ENCODE peak calls at places on chromosomes 1 and 21, in ten cellular contexts. D is PC-3; S is right lobe of liver; B is CD8-positive, alpha-beta memory T cell; Y is spleen; E is heart right ventricle; L is HCT116; U is colonic mucosa; R is neural progenitor cell; T is esophagus squamous epithelium. Q is an unnamed sample. For H3K4me1, the result is how much of the 10 kb centered on the place peaks cover.

GRCh38 chr1:28449904-28450303 is 55.9 kb upstream of the RCC1 start:
- DNase-seq in D (peak), S (no peak), B (no peak), Y (no peak), E (peak), L (no peak), U (no peak), R (no peak), T (no peak), Q (no peak)

GRCh38 chr1:184954232-184954995 is 19.9 kb downstream of the NIBAN1 start:
- DNase-seq in D (no peak), S (no peak), B (no peak), Y (no peak), E (no peak), L (no peak), U (no peak), R (no peak), T (no peak), Q (no peak)

GRCh38 chr1:43913666-43914325 is 19.8 kb upstream of the ARTN start:
- DNase-seq in D (no peak), S (no peak), B (no peak), Y (no peak), E (no peak), L (no peak), U (no peak), R (no peak), T (no peak), Q (no peak)

GRCh38 chr1:20717452-20718342 is at the start of gene KIF17:
- DNase-seq in D (peak), S (peak), B (peak), Y (peak), E (peak), L (no peak), U (peak), R (peak), T (no peak), Q (peak)

GRCh38 chr1:248811514-248812490 is 13.9 kb downstream of the SH3BP5L start:
- DNase-seq in D (no peak), S (no peak), B (no peak), Y (peak), E (no peak), L (no peak), U (no peak), R (no peak), T (no peak), Q (no peak)

GRCh38 chr21:16742116-16742515 is 770.7 kb upstream of the CXADR start:
- DNase-seq in D (no peak), S (no peak), B (no peak), Y (no peak), E (peak), L (no peak), U (peak), R (no peak), T (no peak), Q (no peak)

GRCh38 chr1:66445492-66446181 is 88.3 kb upstream of the SGIP1 start:
- DNase-seq in D (no peak), S (no peak), B (no peak), Y (peak), E (peak), L (no peak), U (no peak), R (peak), T (no peak), Q (peak)

GRCh38 chr21:36320421-36321324 is 676 bp downstream of the MORC3 start:
- DNase-seq in D (peak), S (peak), B (no peak), Y (peak), E (no peak), L (peak), U (peak), R (no peak), T (peak), Q (no peak)

GRCh38 chr1:59142663-59143487 is 154.0 kb upstream of the FGGY start:
- DNase-seq in D (peak), S (no peak), B (no peak), Y (no peak), E (no peak), L (peak), U (no peak), R (no peak), T (no peak), Q (no peak)

GRCh38 chr21:15005391-15005790 is 59.4 kb downstream of the NRIP1 start:
- DNase-seq in D (no peak), S (no peak), B (no peak), Y (peak), E (no peak), L (no peak), U (no peak), R (peak), T (no peak), Q (no peak)
- H3K4me1 ChIP-seq in D (under half), S (under half), B (under half), Y (half or more), E (under half), L (under half), U (under half), R (under half), T (under half), Q (under half)

GRCh38 chr1:64519921-64520320 is 50.0 kb downstream of the CACHD1 start:
- DNase-seq in D (no peak), S (no peak), B (no peak), Y (no peak), E (no peak), L (no peak), U (no peak), R (no peak), T (no peak), Q (no peak)
- H3K4me1 ChIP-seq in D (under half), S (under half), B (under half), Y (under half), E (under half), L (under half), U (under half), R (half or more), T (half or more), Q (under half)

GRCh38 chr1:245578751-245579150 is 424.0 kb downstream of the KIF26B start:
- DNase-seq in D (no peak), S (no peak), B (no peak), Y (no peak), E (no peak), L (no peak), U (no peak), R (no peak), T (no peak), Q (no peak)
- H3K4me1 ChIP-seq in D (under half), S (under half), B (under half), Y (under half), E (under half), L (under half), U (under half), R (under half), T (under half), Q (under half)

GRCh38 chr1:110341146-110341871 is 2.1 kb downstream of the RBM15 start:
- DNase-seq in D (peak), S (no peak), B (no peak), Y (peak), E (no peak), L (no peak), U (no peak), R (no peak), T (no peak), Q (no peak)

GRCh38 chr1:110340207-110340468 is 961 bp downstream of the RBM15 start:
- DNase-seq in D (no peak), S (no peak), B (no peak), Y (no peak), E (no peak), L (no peak), U (no peak), R (no peak), T (no peak), Q (no peak)

GRCh38 chr1:110339040-110339426 is at the start of gene RBM15:
- DNase-seq in D (peak), S (peak), B (peak), Y (peak), E (peak), L (peak), U (peak), R (peak), T (peak), Q (peak)

GRCh38 chr1:110338200-110339039 is 757 bp upstream of the RBM15 start:
- DNase-seq in D (peak), S (peak), B (peak), Y (peak), E (peak), L (peak), U (peak), R (peak), T (peak), Q (peak)

DNA sequence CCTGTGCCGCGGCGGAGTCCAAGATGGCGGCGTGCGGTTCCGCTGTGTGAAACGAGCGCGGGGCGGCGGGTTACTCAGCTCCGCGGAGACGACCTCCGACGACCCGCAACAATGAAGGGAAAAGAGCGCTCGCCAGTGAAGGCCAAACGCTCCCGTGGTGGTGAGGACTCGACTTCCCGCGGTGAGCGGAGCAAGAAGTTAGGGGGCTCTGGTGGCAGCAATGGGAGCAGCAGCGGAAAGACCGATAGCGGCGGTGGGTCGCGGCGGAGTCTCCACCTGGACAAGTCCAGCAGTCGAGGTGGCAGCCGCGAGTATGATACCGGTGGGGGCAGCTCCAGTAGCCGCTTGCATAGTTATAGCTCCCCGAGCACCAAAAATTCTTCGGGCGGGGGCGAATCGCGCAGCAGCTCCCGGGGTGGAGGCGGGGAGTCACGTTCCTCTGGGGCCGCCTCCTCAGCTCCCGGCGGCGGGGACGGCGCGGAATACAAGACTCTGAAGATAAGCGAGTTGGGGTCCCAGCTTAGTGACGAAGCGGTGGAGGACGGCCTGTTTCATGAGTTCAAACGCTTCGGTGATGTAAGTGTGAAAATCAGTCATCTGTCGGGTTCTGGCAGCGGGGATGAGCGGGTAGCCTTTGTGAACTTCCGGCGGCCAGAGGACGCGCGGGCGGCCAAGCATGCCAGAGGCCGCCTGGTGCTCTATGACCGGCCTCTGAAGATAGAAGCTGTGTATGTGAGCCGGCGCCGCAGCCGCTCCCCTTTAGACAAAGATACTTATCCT is 440 bp downstream of the RBM15 start:
- DNase-seq in D (peak), S (peak), B (peak), Y (no peak), E (peak), L (no peak), U (peak), R (peak), T (no peak), Q (peak)
- H3K4me1 ChIP-seq in D (under half), S (under half), B (half or more), Y (half or more), E (under half), L (under half), U (under half), R (half or more), T (half or more), Q (half or more)

GRCh38 chr1:26832249-26832960 is 5.9 kb downstream of the ZDHHC18 start:
- DNase-seq in D (no peak), S (no peak), B (no peak), Y (peak), E (no peak), L (no peak), U (no peak), R (no peak), T (no peak), Q (no peak)
- H3K4me1 ChIP-seq in D (under half), S (under half), B (half or more), Y (half or more), E (under half), L (under half), U (under half), R (under half), T (under half), Q (half or more)

GRCh38 chr1:40922969-40923368 is 56.5 kb upstream of the CTPS1 start:
- DNase-seq in D (no peak), S (no peak), B (no peak), Y (no peak), E (no peak), L (no peak), U (no peak), R (no peak), T (no peak), Q (no peak)
- H3K4me1 ChIP-seq in D (under half), S (under half), B (under half), Y (under half), E (under half), L (under half), U (under half), R (under half), T (under half), Q (under half)